ENCODE peak calls at places on chromosome 19, in eight cellular contexts. N is AG04450; B is HAP-1; E is NB4; S is astrocyte of the cerebellum; R is DMS153; I is stimulated activated CD4-positive, alpha-beta T cell treated with anti-CD3 and anti-CD28 coated beads, Interleukin-1b, Interleukin-23, amount 100 ng/mL, for 24 hours; G is stomach. W is an unnamed sample.

GRCh38 chr19:11324079-11324661 is 15.3 kb downstream of the RAB3D start:
- DNase-seq in E (peak), S (peak), B (no peak), I (no peak), G (peak), N (peak), R (peak), W (peak)

GRCh38 chr19:51503891-51504290 is 2.3 kb upstream of the SIGLEC12 start:
- DNase-seq in R (no peak), G (no peak), I (no peak), E (peak), S (no peak), N (no peak), B (no peak), W (no peak)

GRCh38 chr19:13095934-13096890 is 6.4 kb downstream of the LYL1 start:
- DNase-seq in G (no peak), R (no peak), I (no peak), E (peak), B (no peak), N (no peak), S (no peak), W (no peak)

GRCh38 chr19:51799311-51799997 is 4.5 kb downstream of the FPR3 start:
- DNase-seq in S (peak), R (no peak), G (peak), I (no peak), N (peak), E (peak), B (no peak), W (no peak)

GRCh38 chr19:18397242-18398202 is at the start of gene LRRC25:
- DNase-seq in G (no peak), E (peak), B (no peak), R (no peak), S (no peak), I (no peak), N (no peak), W (no peak)

GRCh38 chr19:19543640-19544039 is 5.6 kb downstream of the CILP2 start:
- DNase-seq in E (no peak), R (no peak), N (no peak), G (no peak), I (no peak), B (no peak), S (no peak), W (no peak)

GRCh38 chr19:5141278-5141925 is 172.5 kb downstream of the KDM4B start:
- DNase-seq in E (no peak), B (no peak), I (no peak), S (no peak), N (no peak), R (no peak), G (no peak), W (no peak)

GRCh38 chr19:719081-719512 is 10.4 kb downstream of the PALM start:
- DNase-seq in B (no peak), R (no peak), E (peak), N (no peak), G (no peak), I (no peak), S (no peak), W (no peak)

GRCh38 chr19:15631817-15632216 is 8.9 kb upstream of the CYP4F3 start:
- DNase-seq in S (no peak), E (peak), N (no peak), I (peak), R (no peak), B (peak), G (no peak), W (peak)

GRCh38 chr19:3658004-3658822 is 31.6 kb upstream of the CACTIN start:
- DNase-seq in S (no peak), B (no peak), E (no peak), R (no peak), I (no peak), G (peak), N (no peak), W (no peak)

GRCh38 chr19:4533334-4533733 is 1.7 kb downstream of the PLIN5 start:
- DNase-seq in S (no peak), G (no peak), I (no peak), E (no peak), N (no peak), R (no peak), B (no peak), W (no peak)

GRCh38 chr19:3784607-3785463 is 1.3 kb downstream of the MATK start:
- DNase-seq in B (no peak), N (no peak), E (no peak), I (no peak), R (no peak), G (no peak), S (no peak), W (no peak)